ENCODE peak calls at places on chromosomes 4 and X, in ten cellular contexts. H is left cardiac atrium; N is PC-9; Y is fibroblast of the aortic adventitia; P is HT1080; U is activated CD8-positive, alpha-beta T cell treated with anti-CD3 and anti-CD28 coated beads for 36 hours; O is heart right ventricle; M is activated T-helper 1 cell treated with anti-CD3 and anti-CD28 coated beads, Interleukin-12 subunit alpha, Interleukin-12 subunit beta, Interleukin-2, Interleukin-4 antibody, amounts not matched to agents 30 ng/mL and 10 ng/mL and 1 ng/mL, durations not matched to agents 14 hours and 24 hours and 36 hours; S is stimulated activated CD4-positive, alpha-beta T cell treated with anti-CD3 and anti-CD28 coated beads, Interleukin-12 subunit alpha, Interleukin-12 subunit beta, amount 100 ng/mL, for 4 hours; I is SHP77. L is an unnamed sample.

GRCh38 chrX:80513620-80514019 is 93.4 kb downstream of the TENT5D start:
- DNase-seq in H (no peak), N (no peak), Y (no peak), P (no peak), U (no peak), O (no peak), M (no peak), S (no peak), I (no peak), L (no peak)

GRCh38 chr4:134935320-134935719 is 733.7 kb upstream of the PABPC4L start:
- DNase-seq in H (no peak), N (no peak), Y (no peak), P (peak), U (peak), O (no peak), M (no peak), S (no peak), I (no peak), L (peak)

GRCh38 chr4:168711197-168712120 is 214.6 kb downstream of the PALLD start:
- DNase-seq in H (peak), N (no peak), Y (peak), P (peak), U (peak), O (no peak), M (no peak), S (no peak), I (no peak), L (peak)

GRCh38 chr4:102705391-102705935 is 55.3 kb downstream of the MANBA start:
- DNase-seq in H (no peak), N (no peak), Y (no peak), P (no peak), U (no peak), O (no peak), M (no peak), S (no peak), I (no peak), L (no peak)

GRCh38 chr4:121690001-121690400 is 6.8 kb downstream of the ANXA5 start:
- DNase-seq in H (no peak), N (no peak), Y (peak), P (peak), U (peak), O (no peak), M (no peak), S (no peak), I (no peak), L (peak)

GRCh38 chr4:188976644-188977115 is 837.4 kb downstream of the TRIML1 start:
- DNase-seq in H (no peak), N (peak), Y (peak), P (peak), U (no peak), O (no peak), M (no peak), S (no peak), I (peak), L (peak)

GRCh38 chr4:178937130-178937529 is 1494.9 kb upstream of the AGA start:
- DNase-seq in H (no peak), N (no peak), Y (no peak), P (peak), U (no peak), O (no peak), M (no peak), S (no peak), I (no peak), L (no peak)

GRCh38 chr4:27350161-27350560 is 489.5 kb downstream of the STIM2 start:
- DNase-seq in H (no peak), N (no peak), Y (peak), P (peak), U (no peak), O (no peak), M (no peak), S (no peak), I (no peak), L (no peak)

GRCh38 chr4:7323872-7324650 is 110.7 kb downstream of the PSAPL1 start:
- DNase-seq in H (no peak), N (no peak), Y (no peak), P (peak), U (peak), O (no peak), M (no peak), S (no peak), I (no peak), L (no peak)

GRCh38 chrX:12993823-12994222 is 18.9 kb downstream of the TMSB4X start:
- DNase-seq in H (no peak), N (no peak), Y (peak), P (no peak), U (no peak), O (no peak), M (no peak), S (no peak), I (no peak), L (no peak)

GRCh38 chrX:130173190-130173895 is 1.6 kb downstream of the RAB33A start:
- DNase-seq in H (peak), N (peak), Y (peak), P (peak), U (peak), O (peak), M (peak), S (peak), I (no peak), L (peak)

GRCh38 chr4:37389369-37389765 is 144.8 kb downstream of the NWD2 start:
- DNase-seq in H (no peak), N (no peak), Y (no peak), P (no peak), U (no peak), O (no peak), M (no peak), S (no peak), I (no peak), L (no peak)

GRCh38 chrX:20530319-20530979 is 263.7 kb upstream of the RPS6KA3 start:
- DNase-seq in H (no peak), N (peak), Y (peak), P (peak), U (peak), O (peak), M (peak), S (peak), I (peak), L (peak)

GRCh38 chrX:103910371-103910770 is 52.1 kb upstream of the TMSB15B start:
- DNase-seq in H (no peak), N (no peak), Y (no peak), P (no peak), U (no peak), O (no peak), M (no peak), S (no peak), I (no peak), L (no peak)

L was measured in adipocyte.